ENCODE peak calls at places on chromosome 20, in five cellular contexts. O is IMR-90; Z is brain microvascular endothelial cell; D is CD4-positive, alpha-beta T cell; M is thoracic aorta. Q is an unnamed sample.

GRCh38 chr20:63003546-63003945 is 3.2 kb downstream of the BHLHE23 start:
- DNase-seq in D (no peak), M (no peak), O (no peak), Z (no peak), Q (no peak)

GRCh38 chr20:22940350-22940749 is 94.8 kb upstream of the SSTR4 start:
- DNase-seq in O (no peak), D (no peak), Z (no peak), M (no peak), Q (no peak)

GRCh38 chr20:56653221-56653620 is 24.1 kb downstream of the TFAP2C start:
- DNase-seq in O (no peak), Z (no peak), M (no peak), D (no peak), Q (no peak)

GRCh38 chr20:57389695-57390603 is 1.2 kb upstream of the RBM38 start:
- DNase-seq in Z (no peak), O (no peak), D (peak; percentile 36), M (no peak), Q (no peak)

GRCh38 chr20:56631990-56632327 is 2.9 kb downstream of the TFAP2C start:
- DNase-seq in M (no peak), O (no peak), D (no peak), Z (no peak), Q (no peak)

GRCh38 chr20:32017711-32018251 is 7.5 kb downstream of the CCM2L start:
- DNase-seq in D (peak; percentile 41), M (no peak), Z (no peak), O (no peak), Q (no peak)

GRCh38 chr20:56592817-56593216 is 36.3 kb upstream of the TFAP2C start:
- DNase-seq in Z (no peak), O (no peak), M (no peak), D (no peak), Q (no peak)

GRCh38 chr20:18822832-18823231 is 9.2 kb downstream of the SCP2D1 start:
- DNase-seq in D (no peak), Z (no peak), O (no peak), M (no peak), Q (no peak)

GRCh38 chr20:35004051-35004725 is 48.5 kb downstream of the MYH7B start:
- DNase-seq in D (no peak), M (no peak), O (no peak), Z (no peak), Q (no peak)

GRCh38 chr20:36573798-36574277 is 441 bp downstream of the TGIF2 start:
- DNase-seq in O (no peak), D (peak; percentile 12), M (no peak), Z (no peak), Q (no peak)

GRCh38 chr20:53773792-53774371 is 180.2 kb upstream of the ZNF217 start:
- DNase-seq in D (no peak), O (peak; percentile 97), M (no peak), Z (peak; percentile 91), Q (no peak)

GRCh38 chr20:48262396-48262795 is 477.1 kb upstream of the SULF2 start:
- DNase-seq in D (no peak), M (no peak), Z (no peak), O (no peak), Q (no peak)

GRCh38 chr20:55415567-55416142 is 589.7 kb downstream of the CBLN4 start:
- DNase-seq in Z (no peak), M (no peak), O (no peak), D (no peak), Q (no peak)

GRCh38 chr20:38932457-38933120 is 6.4 kb downstream of the FAM83D start:
- DNase-seq in Z (peak; percentile 26), M (no peak), O (peak; percentile 70), D (no peak), Q (no peak)

DNA sequence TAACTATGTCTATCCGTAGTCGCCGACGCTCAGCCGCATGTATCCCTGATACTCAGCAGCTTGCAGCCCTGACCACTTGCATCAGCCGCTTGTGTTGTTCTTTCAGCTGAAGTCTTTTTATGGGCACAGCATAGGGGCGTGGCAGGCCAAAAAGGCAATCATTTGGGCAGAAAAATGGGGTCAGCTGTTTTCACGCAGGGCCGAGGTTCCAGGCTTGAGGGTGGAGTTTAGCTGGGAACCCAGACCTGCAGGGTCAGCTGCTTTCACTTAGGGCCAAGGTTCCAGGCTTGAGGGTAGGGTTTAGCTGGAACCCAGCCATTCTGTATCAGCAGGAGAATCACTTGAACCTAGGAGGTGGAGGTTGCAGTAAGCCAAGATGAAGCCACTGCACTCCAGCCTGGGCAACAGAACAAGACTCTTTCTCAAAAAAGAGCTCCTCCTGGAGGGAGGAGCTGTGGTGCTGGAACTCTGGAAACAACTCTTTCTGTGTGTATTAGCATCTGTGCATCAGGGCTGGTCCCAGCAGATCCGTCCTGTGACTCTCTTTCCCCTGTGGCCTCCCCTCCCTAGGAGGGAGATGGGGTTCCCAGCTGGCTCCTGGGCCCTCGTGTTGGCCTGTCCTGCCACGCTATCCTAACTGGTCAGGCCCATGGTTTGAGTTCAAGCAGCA is 56.9 kb upstream of the PRND start:
- DNase-seq in M (no peak), D (no peak), O (no peak), Z (no peak), Q (no peak)
- H3K27ac ChIP-seq in M (no peak overlapping the region), D (no peak overlapping the region), O (no peak overlapping the region), Z (no peak overlapping the region), Q (no peak overlapping the region)

DNA sequence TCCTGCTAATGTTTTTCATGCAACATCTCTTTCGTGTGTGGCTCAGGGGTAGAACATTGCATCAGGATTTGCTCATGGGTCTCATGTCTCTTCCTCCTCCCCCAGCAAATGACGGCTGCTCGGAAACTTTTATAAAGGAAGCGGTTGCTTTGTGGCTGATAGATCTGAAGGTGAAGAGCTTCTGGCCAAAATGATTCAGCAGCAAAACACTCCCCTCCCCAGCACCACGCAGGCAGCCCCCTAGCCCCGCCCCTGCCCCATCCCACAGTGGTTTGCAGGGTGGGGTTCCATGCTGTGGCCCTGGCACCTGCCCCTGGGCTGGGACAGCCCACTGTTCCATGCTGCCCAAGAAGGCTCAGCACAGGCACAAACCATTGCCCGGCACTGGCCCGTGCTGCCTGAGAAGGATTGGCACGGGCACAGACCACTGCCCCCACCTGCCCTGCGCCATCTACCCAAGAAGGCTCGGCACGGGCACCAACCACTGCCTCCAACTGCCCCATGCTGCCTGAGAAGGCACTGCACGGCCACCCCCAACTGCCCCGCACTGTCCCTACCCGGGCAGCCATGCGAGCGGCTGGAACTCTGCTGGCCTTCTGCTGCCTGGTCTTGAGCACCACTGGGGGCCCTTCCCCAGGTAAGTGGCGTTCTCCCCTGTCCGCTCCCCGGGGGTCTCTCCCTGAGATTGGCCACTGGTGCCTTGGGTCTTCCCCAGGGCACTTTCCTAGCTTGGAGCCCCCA is at the start of gene CST7:
- DNase-seq in M (no peak), D (peak; percentile 63), O (no peak), Z (no peak), Q (no peak)
- H3K27ac ChIP-seq in M (peak within 1 kb of the TSS; percentile 8), D (peak within 1 kb of the TSS; percentile 33), O (no peak within 1 kb of the TSS), Z (no peak within 1 kb of the TSS), Q (peak within 1 kb of the TSS; percentile 14)

GRCh38 chr20:41161886-41162285 is 24.5 kb downstream of the PLCG1 start:
- DNase-seq in O (no peak), Z (no peak), M (no peak), D (no peak), Q (no peak)
- H3K27ac ChIP-seq in O (no peak overlapping the region), Z (no peak overlapping the region), M (no peak overlapping the region), D (peak overlapping the region; percentile 78), Q (no peak overlapping the region)

DNA sequence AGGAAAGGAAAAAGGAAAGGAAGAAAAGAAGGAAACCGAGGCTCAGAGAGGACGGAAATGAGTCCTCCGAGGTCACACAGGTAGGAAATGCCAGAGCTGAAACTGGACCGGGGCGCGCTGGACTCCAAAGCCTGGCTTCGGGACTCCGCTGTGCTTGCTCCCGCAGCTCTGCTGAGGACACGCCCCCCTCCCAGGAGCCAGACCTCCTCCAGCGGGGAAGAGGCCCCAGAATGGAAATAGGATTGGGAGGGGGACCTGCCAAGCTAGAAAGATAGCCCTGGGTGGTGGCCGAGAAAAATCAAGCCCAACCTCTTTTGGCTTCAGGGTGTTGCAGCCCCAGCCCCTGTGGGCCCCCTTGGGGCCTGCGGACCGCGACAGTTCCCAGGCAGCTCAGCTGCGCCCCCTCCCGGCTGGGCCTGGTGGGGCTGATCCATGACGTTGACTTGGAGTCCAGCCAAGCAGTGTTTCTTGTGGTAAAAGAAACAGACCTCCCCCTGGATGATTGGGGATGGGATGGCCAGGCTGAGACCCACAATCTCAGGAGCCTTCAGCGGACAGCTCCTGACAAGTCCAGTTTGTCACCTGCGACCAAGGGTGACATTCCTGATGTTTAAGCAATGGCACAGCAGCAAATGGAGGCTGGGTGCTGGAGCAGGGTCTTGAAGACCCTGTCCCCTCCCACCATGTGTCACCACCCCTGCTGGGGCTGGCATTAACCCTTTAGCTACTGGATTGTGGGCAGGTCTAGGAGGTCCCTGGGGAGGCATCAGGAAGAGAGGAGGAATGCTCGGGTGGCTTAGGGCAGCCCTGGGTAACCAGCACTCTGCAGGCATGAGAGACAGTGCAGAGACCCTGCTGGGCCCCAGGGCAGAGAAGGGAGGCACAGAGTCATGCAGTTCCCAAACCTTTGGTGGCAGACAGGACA is 55.4 kb downstream of the RIPOR3 start:
- DNase-seq in O (peak; percentile 49), M (no peak), Z (peak; percentile 56), D (peak; percentile 24), Q (peak; percentile 49)
- H3K27ac ChIP-seq in O (peak overlapping the region; percentile 100), M (no peak overlapping the region), Z (no peak overlapping the region), D (no peak overlapping the region), Q (peak overlapping the region; percentile 52)

Q was measured in gastrocnemius medialis.